ENCODE peak calls at places on chromosome 2, in eight cellular contexts. G, O, I, R, K, Z, P and X are unnamed samples.

GRCh38 chr2:2014251-2014761 is 270.0 kb upstream of the PXDN start:
- DNase-seq in G (no peak), P (no peak), Z (no peak), R (peak; percentile 61), O (no peak), K (no peak), I (peak; percentile 50), X (no peak)

GRCh38 chr2:159129301-159129700 is 157.2 kb downstream of the WDSUB1 start:
- DNase-seq in O (no peak), K (no peak), G (no peak), Z (no peak), P (no peak), I (no peak), R (no peak), X (no peak)

GRCh38 chr2:47016172-47016913 is 100.7 kb upstream of the MCFD2 start:
- DNase-seq in G (no peak), I (no peak), R (no peak), O (no peak), K (peak; percentile 71), Z (peak; percentile 44), P (peak; percentile 66), X (peak; percentile 33)

GRCh38 chr2:108632748-108633147 is 86.5 kb upstream of the RANBP2 start:
- DNase-seq in O (peak; percentile 93), K (no peak), Z (no peak), R (no peak), I (no peak), P (no peak), G (no peak), X (no peak)

GRCh38 chr2:9627310-9627709 is 3.5 kb downstream of the YWHAQ start:
- DNase-seq in R (no peak), K (no peak), Z (no peak), P (no peak), G (peak; percentile 21), I (no peak), O (no peak), X (no peak)

GRCh38 chr2:201450910-201451329 is 338 bp downstream of the TRAK2 start:
- DNase-seq in G (no peak), K (peak; percentile 43), O (peak; percentile 47), R (no peak), I (no peak), Z (no peak), P (peak; percentile 40), X (no peak)

GRCh38 chr2:118061135-118061955 is 26.9 kb upstream of the INSIG2 start:
- DNase-seq in K (peak; percentile 44), P (peak; percentile 3), R (no peak), I (no peak), O (no peak), Z (no peak), G (no peak), X (no peak)

GRCh38 chr2:10185046-10185445 is 62.5 kb downstream of the RRM2 start:
- DNase-seq in R (no peak), P (no peak), I (no peak), Z (no peak), O (no peak), G (no peak), K (no peak), X (no peak)

GRCh38 chr2:39437522-39438296 is 624 bp upstream of the MAP4K3 start:
- DNase-seq in O (peak; percentile 58), G (peak; percentile 26), R (peak; percentile 52), K (peak; percentile 44), I (peak; percentile 4), Z (no peak), P (peak; percentile 47), X (peak; percentile 22)

GRCh38 chr2:5673148-5673860 is 18.9 kb upstream of the SOX11 start:
- DNase-seq in P (peak; percentile 33), O (peak; percentile 52), I (no peak), G (no peak), K (peak; percentile 82), R (no peak), Z (no peak), X (peak; percentile 60)

GRCh38 chr2:44200759-44201158 is 32.1 kb downstream of the PPM1B start:
- DNase-seq in K (no peak), O (no peak), Z (no peak), G (no peak), R (no peak), I (no peak), P (peak; percentile 55), X (no peak)

GRCh38 chr2:225009768-225010167 is 32.5 kb downstream of the DOCK10 start:
- DNase-seq in K (no peak), Z (no peak), I (no peak), G (no peak), P (no peak), R (no peak), O (no peak), X (no peak)

GRCh38 chr2:128988326-128988725 is 669.7 kb upstream of the HS6ST1 start:
- DNase-seq in I (no peak), Z (no peak), R (no peak), K (no peak), G (no peak), O (no peak), P (no peak), X (no peak)

GRCh38 chr2:3458396-3459184 is 60.7 kb downstream of the ADI1 start:
- DNase-seq in G (no peak), I (no peak), R (no peak), P (no peak), K (no peak), O (no peak), Z (no peak), X (no peak)

GRCh38 chr2:199850718-199851498 is at the start of gene FTCDNL1:
- DNase-seq in I (peak; percentile 67), O (peak; percentile 53), K (peak; percentile 73), R (peak; percentile 80), G (peak; percentile 69), P (peak; percentile 70), Z (peak; percentile 82), X (peak; percentile 73)

GRCh38 chr2:145755019-145755837 is 1235.3 kb upstream of the ZEB2 start:
- DNase-seq in G (no peak), R (no peak), P (no peak), O (no peak), K (no peak), I (no peak), Z (no peak), X (no peak)

GRCh38 chr2:122866095-122866494 is 1110.6 kb downstream of the TSN start:
- DNase-seq in G (no peak), K (no peak), I (no peak), Z (no peak), P (no peak), R (no peak), O (no peak), X (no peak)

GRCh38 chr2:15385184-15385583 is 175.9 kb downstream of the NBAS start:
- DNase-seq in P (peak; percentile 87), R (no peak), G (no peak), K (no peak), Z (no peak), I (no peak), O (no peak), X (no peak)

GRCh38 chr2:157433335-157433890 is 10.5 kb downstream of the CYTIP start:
- DNase-seq in O (no peak), G (no peak), Z (no peak), K (no peak), P (no peak), R (no peak), I (no peak), X (no peak)

GRCh38 chr2:241550616-241551580 is 7.6 kb upstream of the BOK start:
- DNase-seq in I (no peak), G (no peak), P (no peak), K (no peak), O (peak; percentile 58), Z (no peak), R (no peak), X (no peak)

GRCh38 chr2:156340818-156341481 is 8.4 kb upstream of the NR4A2 start:
- DNase-seq in I (no peak), G (no peak), P (peak; percentile 11), R (no peak), K (peak; percentile 74), O (peak; percentile 58), Z (no peak), X (peak; percentile 36)

GRCh38 chr2:49286045-49286444 is 131.7 kb upstream of the FSHR start:
- DNase-seq in P (no peak), O (no peak), R (no peak), K (no peak), Z (no peak), G (no peak), I (no peak), X (no peak)

GRCh38 chr2:234212534-234212933 is 162.0 kb downstream of the SPP2 start:
- DNase-seq in O (no peak), G (no peak), R (no peak), P (peak; percentile 8), K (no peak), I (no peak), Z (no peak), X (no peak)

GRCh38 chr2:11553661-11554429 is 20.0 kb downstream of the GREB1 start:
- DNase-seq in Z (no peak), R (no peak), K (no peak), G (no peak), P (no peak), O (no peak), I (no peak), X (no peak)

GRCh38 chr2:117825437-117825836 is 10.9 kb downstream of the DDX18 start:
- DNase-seq in G (no peak), K (no peak), O (no peak), R (no peak), Z (no peak), I (no peak), P (no peak), X (no peak)

GRCh38 chr2:223835701-223836532 is 1.5 kb downstream of the AP1S3 start:
- DNase-seq in G (no peak), R (no peak), P (no peak), I (no peak), Z (no peak), K (no peak), O (no peak), X (no peak)

GRCh38 chr2:98809116-98809515 is 78.2 kb upstream of the MGAT4A start:
- DNase-seq in R (no peak), I (no peak), O (no peak), Z (no peak), K (no peak), G (no peak), P (no peak), X (no peak)

GRCh38 chr2:143732931-143733330 is 603.7 kb downstream of the ARHGAP15 start:
- DNase-seq in G (no peak), P (no peak), I (no peak), R (no peak), O (no peak), Z (no peak), K (no peak), X (no peak)

GRCh38 chr2:40371525-40372277 is 80.2 kb downstream of the SLC8A1 start:
- DNase-seq in R (peak; percentile 39), K (no peak), O (no peak), G (no peak), P (peak; percentile 70), I (no peak), Z (peak; percentile 56), X (peak; percentile 47)

GRCh38 chr2:101991731-101992145 is at the start of gene IL1R2:
- DNase-seq in K (no peak), I (no peak), O (no peak), R (peak; percentile 65), P (no peak), G (no peak), Z (peak; percentile 88), X (no peak)

GRCh38 chr2:129006901-129007300 is 688.2 kb upstream of the HS6ST1 start:
- DNase-seq in G (no peak), P (no peak), O (no peak), K (no peak), Z (no peak), I (no peak), R (no peak), X (no peak)

GRCh38 chr2:6554403-6554802 is 311.3 kb downstream of the CMPK2 start:
- DNase-seq in K (no peak), Z (no peak), P (peak; percentile 70), G (no peak), O (peak; percentile 28), R (no peak), I (no peak), X (no peak)